ENCODE peak calls at places on chromosomes 5 and 9, in seven cellular contexts. One of them, this sample, is unnamed.

GRCh38 chr9:114276908-114277821 is 45.7 kb upstream of the ORM1 start:
- DNase-seq in IMR-90: peak; percentile 98
- DNase-seq in naive thymus-derived CD8-positive, alpha-beta T cell: peak; percentile 59
- DNase-seq in stimulated activated CD4-positive, alpha-beta T cell treated with anti-CD3 and anti-CD28 coated beads, Interleukin-2, amount 100 ng/mL, for 24 hours: no peak
- DNase-seq in aorta: peak; percentile 79
- DNase-seq in A172: peak; percentile 95
- DNase-seq in central memory CD4-positive, alpha-beta T cell: no peak
- DNase-seq in this sample: peak; percentile 97

GRCh38 chr9:92328225-92328624 is 2.5 kb downstream of the CENPP start:
- DNase-seq in naive thymus-derived CD8-positive, alpha-beta T cell: no peak
- DNase-seq in IMR-90: peak; percentile 78
- DNase-seq in A172: peak; percentile 39
- DNase-seq in aorta: no peak
- DNase-seq in stimulated activated CD4-positive, alpha-beta T cell treated with anti-CD3 and anti-CD28 coated beads, Interleukin-2, amount 100 ng/mL, for 24 hours: no peak
- DNase-seq in central memory CD4-positive, alpha-beta T cell: no peak
- DNase-seq in this sample: peak; percentile 68

GRCh38 chr5:139666551-139666950 is 18.4 kb downstream of the CXXC5 start:
- DNase-seq in aorta: no peak
- DNase-seq in naive thymus-derived CD8-positive, alpha-beta T cell: no peak
- DNase-seq in A172: no peak
- DNase-seq in central memory CD4-positive, alpha-beta T cell: no peak
- DNase-seq in stimulated activated CD4-positive, alpha-beta T cell treated with anti-CD3 and anti-CD28 coated beads, Interleukin-2, amount 100 ng/mL, for 24 hours: no peak
- DNase-seq in IMR-90: no peak
- DNase-seq in this sample: no peak

GRCh38 chr5:79399046-79399445 is 114.9 kb downstream of the HOMER1 start:
- DNase-seq in A172: no peak
- DNase-seq in naive thymus-derived CD8-positive, alpha-beta T cell: no peak
- DNase-seq in central memory CD4-positive, alpha-beta T cell: no peak
- DNase-seq in stimulated activated CD4-positive, alpha-beta T cell treated with anti-CD3 and anti-CD28 coated beads, Interleukin-2, amount 100 ng/mL, for 24 hours: no peak
- DNase-seq in aorta: no peak
- DNase-seq in IMR-90: no peak
- DNase-seq in this sample: no peak

GRCh38 chr9:85702191-85702590 is 39.6 kb downstream of the AGTPBP1 start:
- DNase-seq in aorta: no peak
- DNase-seq in A172: no peak
- DNase-seq in central memory CD4-positive, alpha-beta T cell: no peak
- DNase-seq in stimulated activated CD4-positive, alpha-beta T cell treated with anti-CD3 and anti-CD28 coated beads, Interleukin-2, amount 100 ng/mL, for 24 hours: no peak
- DNase-seq in IMR-90: no peak
- DNase-seq in naive thymus-derived CD8-positive, alpha-beta T cell: no peak
- DNase-seq in this sample: no peak

GRCh38 chr9:36833954-36834353 is 200.1 kb downstream of the PAX5 start:
- DNase-seq in central memory CD4-positive, alpha-beta T cell: no peak
- DNase-seq in stimulated activated CD4-positive, alpha-beta T cell treated with anti-CD3 and anti-CD28 coated beads, Interleukin-2, amount 100 ng/mL, for 24 hours: no peak
- DNase-seq in aorta: no peak
- DNase-seq in A172: no peak
- DNase-seq in naive thymus-derived CD8-positive, alpha-beta T cell: no peak
- DNase-seq in IMR-90: no peak
- DNase-seq in this sample: no peak

GRCh38 chr5:157160001-157160400 is 6.1 kb downstream of the GARIN3 start:
- DNase-seq in aorta: no peak
- DNase-seq in IMR-90: no peak
- DNase-seq in stimulated activated CD4-positive, alpha-beta T cell treated with anti-CD3 and anti-CD28 coated beads, Interleukin-2, amount 100 ng/mL, for 24 hours: no peak
- DNase-seq in A172: no peak
- DNase-seq in naive thymus-derived CD8-positive, alpha-beta T cell: no peak
- DNase-seq in central memory CD4-positive, alpha-beta T cell: peak; percentile 65
- DNase-seq in this sample: no peak

GRCh38 chr9:91714020-91714721 is 235.9 kb downstream of the ROR2 start:
- DNase-seq in aorta: peak; percentile 87
- DNase-seq in IMR-90: peak; percentile 61
- DNase-seq in central memory CD4-positive, alpha-beta T cell: no peak
- DNase-seq in naive thymus-derived CD8-positive, alpha-beta T cell: no peak
- DNase-seq in A172: peak; percentile 30
- DNase-seq in stimulated activated CD4-positive, alpha-beta T cell treated with anti-CD3 and anti-CD28 coated beads, Interleukin-2, amount 100 ng/mL, for 24 hours: peak; percentile 43
- DNase-seq in this sample: peak; percentile 25

GRCh38 chr5:142881727-142882126 is 111.5 kb downstream of the ARHGAP26 start:
- DNase-seq in aorta: no peak
- DNase-seq in naive thymus-derived CD8-positive, alpha-beta T cell: no peak
- DNase-seq in central memory CD4-positive, alpha-beta T cell: no peak
- DNase-seq in IMR-90: no peak
- DNase-seq in stimulated activated CD4-positive, alpha-beta T cell treated with anti-CD3 and anti-CD28 coated beads, Interleukin-2, amount 100 ng/mL, for 24 hours: no peak
- DNase-seq in A172: no peak
- DNase-seq in this sample: no peak

GRCh38 chr5:73985145-73985544 is 359.1 kb downstream of the ARHGEF28 start:
- DNase-seq in central memory CD4-positive, alpha-beta T cell: no peak
- DNase-seq in naive thymus-derived CD8-positive, alpha-beta T cell: no peak
- DNase-seq in stimulated activated CD4-positive, alpha-beta T cell treated with anti-CD3 and anti-CD28 coated beads, Interleukin-2, amount 100 ng/mL, for 24 hours: no peak
- DNase-seq in IMR-90: peak; percentile 45
- DNase-seq in aorta: no peak
- DNase-seq in A172: peak; percentile 23
- DNase-seq in this sample: peak; percentile 32

GRCh38 chr9:130755377-130756007 is 61.9 kb downstream of the EXOSC2 start:
- DNase-seq in A172: no peak
- DNase-seq in IMR-90: no peak
- DNase-seq in stimulated activated CD4-positive, alpha-beta T cell treated with anti-CD3 and anti-CD28 coated beads, Interleukin-2, amount 100 ng/mL, for 24 hours: no peak
- DNase-seq in aorta: no peak
- DNase-seq in central memory CD4-positive, alpha-beta T cell: no peak
- DNase-seq in naive thymus-derived CD8-positive, alpha-beta T cell: no peak
- DNase-seq in this sample: no peak

GRCh38 chr5:177524941-177525655 is 8.3 kb upstream of the DDX41 start:
- DNase-seq in A172: no peak
- DNase-seq in stimulated activated CD4-positive, alpha-beta T cell treated with anti-CD3 and anti-CD28 coated beads, Interleukin-2, amount 100 ng/mL, for 24 hours: no peak
- DNase-seq in central memory CD4-positive, alpha-beta T cell: no peak
- DNase-seq in aorta: peak; percentile 60
- DNase-seq in naive thymus-derived CD8-positive, alpha-beta T cell: no peak
- DNase-seq in IMR-90: no peak
- DNase-seq in this sample: no peak

GRCh38 chr9:134326754-134327526 is 685 bp downstream of the RXRA start:
- DNase-seq in aorta: peak; percentile 79
- DNase-seq in stimulated activated CD4-positive, alpha-beta T cell treated with anti-CD3 and anti-CD28 coated beads, Interleukin-2, amount 100 ng/mL, for 24 hours: no peak
- DNase-seq in central memory CD4-positive, alpha-beta T cell: no peak
- DNase-seq in naive thymus-derived CD8-positive, alpha-beta T cell: no peak
- DNase-seq in A172: no peak
- DNase-seq in IMR-90: peak; percentile 31
- DNase-seq in this sample: peak; percentile 48

GRCh38 chr5:161403996-161404395 is 142.5 kb downstream of the GABRB2 start:
- DNase-seq in central memory CD4-positive, alpha-beta T cell: no peak
- DNase-seq in IMR-90: no peak
- DNase-seq in aorta: no peak
- DNase-seq in A172: no peak
- DNase-seq in stimulated activated CD4-positive, alpha-beta T cell treated with anti-CD3 and anti-CD28 coated beads, Interleukin-2, amount 100 ng/mL, for 24 hours: no peak
- DNase-seq in naive thymus-derived CD8-positive, alpha-beta T cell: no peak
- DNase-seq in this sample: no peak

GRCh38 chr9:8651830-8652229 is 852.3 kb upstream of the DMAC1 start:
- DNase-seq in aorta: no peak
- DNase-seq in A172: no peak
- DNase-seq in IMR-90: no peak
- DNase-seq in stimulated activated CD4-positive, alpha-beta T cell treated with anti-CD3 and anti-CD28 coated beads, Interleukin-2, amount 100 ng/mL, for 24 hours: no peak
- DNase-seq in naive thymus-derived CD8-positive, alpha-beta T cell: no peak
- DNase-seq in central memory CD4-positive, alpha-beta T cell: no peak
- DNase-seq in this sample: no peak

GRCh38 chr9:14797442-14797841 is 74.9 kb upstream of the CER1 start:
- DNase-seq in IMR-90: no peak
- DNase-seq in central memory CD4-positive, alpha-beta T cell: no peak
- DNase-seq in naive thymus-derived CD8-positive, alpha-beta T cell: no peak
- DNase-seq in A172: no peak
- DNase-seq in aorta: no peak
- DNase-seq in stimulated activated CD4-positive, alpha-beta T cell treated with anti-CD3 and anti-CD28 coated beads, Interleukin-2, amount 100 ng/mL, for 24 hours: no peak
- DNase-seq in this sample: no peak

GRCh38 chr9:108813951-108814601 is 41.7 kb downstream of the ACTL7B start:
- DNase-seq in central memory CD4-positive, alpha-beta T cell: no peak
- DNase-seq in stimulated activated CD4-positive, alpha-beta T cell treated with anti-CD3 and anti-CD28 coated beads, Interleukin-2, amount 100 ng/mL, for 24 hours: no peak
- DNase-seq in aorta: no peak
- DNase-seq in A172: peak; percentile 86
- DNase-seq in naive thymus-derived CD8-positive, alpha-beta T cell: no peak
- DNase-seq in IMR-90: no peak
- DNase-seq in this sample: peak; percentile 49

GRCh38 chr9:76215066-76215465 is 179.2 kb downstream of the RFK start:
- DNase-seq in central memory CD4-positive, alpha-beta T cell: no peak
- DNase-seq in naive thymus-derived CD8-positive, alpha-beta T cell: no peak
- DNase-seq in stimulated activated CD4-positive, alpha-beta T cell treated with anti-CD3 and anti-CD28 coated beads, Interleukin-2, amount 100 ng/mL, for 24 hours: no peak
- DNase-seq in IMR-90: peak; percentile 86
- DNase-seq in aorta: no peak
- DNase-seq in A172: peak; percentile 78
- DNase-seq in this sample: peak; percentile 76

GRCh38 chr5:148840531-148840930 is 14.1 kb downstream of the ADRB2 start:
- DNase-seq in A172: no peak
- DNase-seq in stimulated activated CD4-positive, alpha-beta T cell treated with anti-CD3 and anti-CD28 coated beads, Interleukin-2, amount 100 ng/mL, for 24 hours: no peak
- DNase-seq in IMR-90: peak; percentile 51
- DNase-seq in central memory CD4-positive, alpha-beta T cell: no peak
- DNase-seq in aorta: no peak
- DNase-seq in naive thymus-derived CD8-positive, alpha-beta T cell: no peak
- DNase-seq in this sample: no peak

GRCh38 chr9:38293022-38293421 is 99.5 kb upstream of the ALDH1B1 start:
- DNase-seq in A172: no peak
- DNase-seq in IMR-90: no peak
- DNase-seq in aorta: no peak
- DNase-seq in central memory CD4-positive, alpha-beta T cell: no peak
- DNase-seq in stimulated activated CD4-positive, alpha-beta T cell treated with anti-CD3 and anti-CD28 coated beads, Interleukin-2, amount 100 ng/mL, for 24 hours: no peak
- DNase-seq in naive thymus-derived CD8-positive, alpha-beta T cell: no peak
- DNase-seq in this sample: no peak

GRCh38 chr5:63923914-63924313 is 38.3 kb downstream of the HTR1A start:
- DNase-seq in stimulated activated CD4-positive, alpha-beta T cell treated with anti-CD3 and anti-CD28 coated beads, Interleukin-2, amount 100 ng/mL, for 24 hours: no peak
- DNase-seq in aorta: no peak
- DNase-seq in central memory CD4-positive, alpha-beta T cell: no peak
- DNase-seq in A172: no peak
- DNase-seq in IMR-90: no peak
- DNase-seq in naive thymus-derived CD8-positive, alpha-beta T cell: no peak
- DNase-seq in this sample: no peak

GRCh38 chr9:38208206-38208901 is 139.3 kb upstream of the SHB start:
- DNase-seq in naive thymus-derived CD8-positive, alpha-beta T cell: no peak
- DNase-seq in aorta: no peak
- DNase-seq in central memory CD4-positive, alpha-beta T cell: no peak
- DNase-seq in IMR-90: no peak
- DNase-seq in stimulated activated CD4-positive, alpha-beta T cell treated with anti-CD3 and anti-CD28 coated beads, Interleukin-2, amount 100 ng/mL, for 24 hours: no peak
- DNase-seq in A172: peak; percentile 8
- DNase-seq in this sample: no peak

GRCh38 chr9:74496819-74497749 is at the start of gene RORB:
- DNase-seq in naive thymus-derived CD8-positive, alpha-beta T cell: no peak
- DNase-seq in aorta: peak; percentile 84
- DNase-seq in stimulated activated CD4-positive, alpha-beta T cell treated with anti-CD3 and anti-CD28 coated beads, Interleukin-2, amount 100 ng/mL, for 24 hours: peak; percentile 48
- DNase-seq in central memory CD4-positive, alpha-beta T cell: peak; percentile 14
- DNase-seq in A172: peak; percentile 4
- DNase-seq in IMR-90: peak; percentile 5
- DNase-seq in this sample: peak; percentile 62

GRCh38 chr5:132677191-132677590 is 3.4 kb downstream of the IL4 start:
- DNase-seq in naive thymus-derived CD8-positive, alpha-beta T cell: no peak
- DNase-seq in IMR-90: peak; percentile 91
- DNase-seq in stimulated activated CD4-positive, alpha-beta T cell treated with anti-CD3 and anti-CD28 coated beads, Interleukin-2, amount 100 ng/mL, for 24 hours: no peak
- DNase-seq in central memory CD4-positive, alpha-beta T cell: no peak
- DNase-seq in aorta: peak; percentile 92
- DNase-seq in A172: peak; percentile 97
- DNase-seq in this sample: peak; percentile 81

GRCh38 chr9:121966706-121967105 is 126.4 kb downstream of the TTLL11 start:
- DNase-seq in IMR-90: no peak
- DNase-seq in central memory CD4-positive, alpha-beta T cell: no peak
- DNase-seq in A172: no peak
- DNase-seq in aorta: no peak
- DNase-seq in naive thymus-derived CD8-positive, alpha-beta T cell: no peak
- DNase-seq in stimulated activated CD4-positive, alpha-beta T cell treated with anti-CD3 and anti-CD28 coated beads, Interleukin-2, amount 100 ng/mL, for 24 hours: no peak
- DNase-seq in this sample: no peak

GRCh38 chr9:93089024-93089423 is 7.0 kb upstream of the CARD19 start:
- DNase-seq in central memory CD4-positive, alpha-beta T cell: no peak
- DNase-seq in naive thymus-derived CD8-positive, alpha-beta T cell: no peak
- DNase-seq in stimulated activated CD4-positive, alpha-beta T cell treated with anti-CD3 and anti-CD28 coated beads, Interleukin-2, amount 100 ng/mL, for 24 hours: no peak
- DNase-seq in aorta: no peak
- DNase-seq in A172: no peak
- DNase-seq in IMR-90: no peak
- DNase-seq in this sample: no peak

GRCh38 chr9:123960366-123960765 is 30.4 kb upstream of the DENND1A start:
- DNase-seq in A172: no peak
- DNase-seq in stimulated activated CD4-positive, alpha-beta T cell treated with anti-CD3 and anti-CD28 coated beads, Interleukin-2, amount 100 ng/mL, for 24 hours: no peak
- DNase-seq in naive thymus-derived CD8-positive, alpha-beta T cell: no peak
- DNase-seq in IMR-90: no peak
- DNase-seq in aorta: no peak
- DNase-seq in central memory CD4-positive, alpha-beta T cell: no peak
- DNase-seq in this sample: no peak

GRCh38 chr5:91244380-91245073 is 138.6 kb downstream of the ARRDC3 start:
- DNase-seq in A172: no peak
- DNase-seq in stimulated activated CD4-positive, alpha-beta T cell treated with anti-CD3 and anti-CD28 coated beads, Interleukin-2, amount 100 ng/mL, for 24 hours: no peak
- DNase-seq in naive thymus-derived CD8-positive, alpha-beta T cell: no peak
- DNase-seq in aorta: no peak
- DNase-seq in central memory CD4-positive, alpha-beta T cell: no peak
- DNase-seq in IMR-90: no peak
- DNase-seq in this sample: no peak

GRCh38 chr5:67299317-67299716 is 102.7 kb upstream of the CD180 start:
- DNase-seq in aorta: no peak
- DNase-seq in IMR-90: peak; percentile 13
- DNase-seq in stimulated activated CD4-positive, alpha-beta T cell treated with anti-CD3 and anti-CD28 coated beads, Interleukin-2, amount 100 ng/mL, for 24 hours: no peak
- DNase-seq in A172: peak; percentile 45
- DNase-seq in central memory CD4-positive, alpha-beta T cell: no peak
- DNase-seq in naive thymus-derived CD8-positive, alpha-beta T cell: no peak
- DNase-seq in this sample: peak; percentile 35

GRCh38 chr5:68071731-68072130 is 143.8 kb upstream of the PIK3R1 start:
- DNase-seq in IMR-90: no peak
- DNase-seq in aorta: no peak
- DNase-seq in A172: no peak
- DNase-seq in naive thymus-derived CD8-positive, alpha-beta T cell: no peak
- DNase-seq in central memory CD4-positive, alpha-beta T cell: no peak
- DNase-seq in stimulated activated CD4-positive, alpha-beta T cell treated with anti-CD3 and anti-CD28 coated beads, Interleukin-2, amount 100 ng/mL, for 24 hours: no peak
- DNase-seq in this sample: peak; percentile 22

GRCh38 chr9:89112243-89112642 is 66.4 kb downstream of the SHC3 start:
- DNase-seq in A172: no peak
- DNase-seq in IMR-90: no peak
- DNase-seq in central memory CD4-positive, alpha-beta T cell: no peak
- DNase-seq in aorta: no peak
- DNase-seq in naive thymus-derived CD8-positive, alpha-beta T cell: no peak
- DNase-seq in stimulated activated CD4-positive, alpha-beta T cell treated with anti-CD3 and anti-CD28 coated beads, Interleukin-2, amount 100 ng/mL, for 24 hours: no peak
- DNase-seq in this sample: no peak

GRCh38 chr5:172721455-172722308 is 49.3 kb downstream of the DUSP1 start:
- DNase-seq in A172: no peak
- DNase-seq in IMR-90: peak; percentile 42
- DNase-seq in central memory CD4-positive, alpha-beta T cell: no peak
- DNase-seq in naive thymus-derived CD8-positive, alpha-beta T cell: no peak
- DNase-seq in aorta: peak; percentile 56
- DNase-seq in stimulated activated CD4-positive, alpha-beta T cell treated with anti-CD3 and anti-CD28 coated beads, Interleukin-2, amount 100 ng/mL, for 24 hours: no peak
- DNase-seq in this sample: peak; percentile 41

GRCh38 chr5:44002381-44002901 is 386.8 kb downstream of the FGF10 start:
- DNase-seq in A172: peak; percentile 61
- DNase-seq in aorta: no peak
- DNase-seq in stimulated activated CD4-positive, alpha-beta T cell treated with anti-CD3 and anti-CD28 coated beads, Interleukin-2, amount 100 ng/mL, for 24 hours: no peak
- DNase-seq in central memory CD4-positive, alpha-beta T cell: no peak
- DNase-seq in naive thymus-derived CD8-positive, alpha-beta T cell: no peak
- DNase-seq in IMR-90: peak; percentile 37
- DNase-seq in this sample: peak; percentile 28

GRCh38 chr5:1093361-1093760 is 18.5 kb downstream of the SLC12A7 start:
- DNase-seq in stimulated activated CD4-positive, alpha-beta T cell treated with anti-CD3 and anti-CD28 coated beads, Interleukin-2, amount 100 ng/mL, for 24 hours: no peak
- DNase-seq in IMR-90: no peak
- DNase-seq in A172: no peak
- DNase-seq in naive thymus-derived CD8-positive, alpha-beta T cell: no peak
- DNase-seq in central memory CD4-positive, alpha-beta T cell: no peak
- DNase-seq in aorta: no peak
- DNase-seq in this sample: no peak

GRCh38 chr9:94804917-94805544 is 78.5 kb downstream of the AOPEP start:
- DNase-seq in stimulated activated CD4-positive, alpha-beta T cell treated with anti-CD3 and anti-CD28 coated beads, Interleukin-2, amount 100 ng/mL, for 24 hours: no peak
- DNase-seq in aorta: no peak
- DNase-seq in IMR-90: no peak
- DNase-seq in central memory CD4-positive, alpha-beta T cell: no peak
- DNase-seq in A172: peak; percentile 25
- DNase-seq in naive thymus-derived CD8-positive, alpha-beta T cell: no peak
- DNase-seq in this sample: no peak

GRCh38 chr9:83978992-83979811 is 813 bp downstream of the HNRNPK start:
- DNase-seq in A172: peak; percentile 86
- DNase-seq in IMR-90: peak; percentile 81
- DNase-seq in naive thymus-derived CD8-positive, alpha-beta T cell: peak; percentile 95
- DNase-seq in central memory CD4-positive, alpha-beta T cell: peak; percentile 90
- DNase-seq in stimulated activated CD4-positive, alpha-beta T cell treated with anti-CD3 and anti-CD28 coated beads, Interleukin-2, amount 100 ng/mL, for 24 hours: peak; percentile 89
- DNase-seq in aorta: peak; percentile 95
- DNase-seq in this sample: peak; percentile 75

GRCh38 chr5:146018461-146019375 is 82.3 kb downstream of the SH3RF2 start:
- DNase-seq in IMR-90: no peak
- DNase-seq in stimulated activated CD4-positive, alpha-beta T cell treated with anti-CD3 and anti-CD28 coated beads, Interleukin-2, amount 100 ng/mL, for 24 hours: no peak
- DNase-seq in A172: no peak
- DNase-seq in aorta: no peak
- DNase-seq in central memory CD4-positive, alpha-beta T cell: no peak
- DNase-seq in naive thymus-derived CD8-positive, alpha-beta T cell: no peak
- DNase-seq in this sample: peak; percentile 15

This sample was measured in astrocyte of the spinal cord.